ENCODE peak calls at places on chromosomes 5 and 9, in four cellular contexts. G is SK-N-SH, S is K562, P is HepG2. F is an unnamed sample.

GRCh38 chr5:118479285-118479684 is 509.1 kb downstream of the DTWD2 start:
- DNase-seq in G (no peak), S (no peak), P (no peak), F (no peak)

GRCh38 chr9:136394312-136395305 is 5.4 kb downstream of the SNAPC4 start:
- DNase-seq in G (no peak), S (no peak), P (no peak), F (no peak)

GRCh38 chr5:65955746-65956145 is 29.4 kb downstream of the ERBIN start:
- DNase-seq in G (no peak), S (no peak), P (no peak), F (no peak)

GRCh38 chr9:124349675-124350484 is 65.4 kb downstream of the PSMB7 start:
- DNase-seq in G (no peak), S (no peak), P (no peak), F (no peak)

GRCh38 chr9:137663584-137663983 is 44.8 kb downstream of the EHMT1 start:
- DNase-seq in G (no peak), S (no peak), P (no peak), F (no peak)

GRCh38 chr9:20472646-20473045 is 149.7 kb downstream of the MLLT3 start:
- DNase-seq in G (no peak), S (no peak), P (no peak), F (no peak)

GRCh38 chr5:173793677-173794570 is 94.2 kb upstream of the CPEB4 start:
- DNase-seq in G (no peak), S (no peak), P (peak; percentile 19), F (no peak)

GRCh38 chr5:166957763-166958162 is 1333.7 kb upstream of the WWC1 start:
- DNase-seq in G (no peak), S (no peak), P (no peak), F (no peak)

GRCh38 chr9:75229605-75230332 is 141.5 kb downstream of the OSTF1 start:
- DNase-seq in G (no peak), S (no peak), P (peak; percentile 58), F (no peak)

GRCh38 chr5:6465831-6466790 is 17.5 kb downstream of the UBE2QL1 start:
- DNase-seq in G (no peak), S (no peak), P (no peak), F (no peak)

GRCh38 chr9:76458903-76459690 is at the start of gene GCNT1:
- DNase-seq in G (peak; percentile 52), S (peak; percentile 89), P (peak; percentile 71), F (peak; percentile 40)

GRCh38 chr5:180333661-180334060 is 19.5 kb downstream of the GFPT2 start:
- DNase-seq in G (no peak), S (no peak), P (no peak), F (no peak)

GRCh38 chr5:156835905-156836304 is 14.2 kb upstream of the PPP1R2B start:
- DNase-seq in G (no peak), S (peak; percentile 12), P (peak; percentile 2), F (no peak)

GRCh38 chr5:113652161-113652560 is 138.7 kb downstream of the YTHDC2 start:
- DNase-seq in G (no peak), S (no peak), P (no peak), F (no peak)

GRCh38 chr9:77224750-77225312 is 47.5 kb downstream of the VPS13A start:
- DNase-seq in G (no peak), S (no peak), P (no peak), F (no peak)

GRCh38 chr5:58012103-58012502 is 447.8 kb downstream of the PLK2 start:
- DNase-seq in G (no peak), S (no peak), P (no peak), F (no peak)

GRCh38 chr5:79225026-79225425 is 10.9 kb upstream of the JMY start:
- DNase-seq in G (no peak), S (no peak), P (no peak), F (no peak)

GRCh38 chr9:128216781-128217553 is 13.8 kb downstream of the DNM1 start:
- DNase-seq in G (peak; percentile 24), S (no peak), P (no peak), F (no peak)

GRCh38 chr9:1619915-1620705 is 395.0 kb upstream of the SMARCA2 start:
- DNase-seq in G (no peak), S (no peak), P (peak; percentile 2), F (no peak)

GRCh38 chr5:138033916-138034315 is 1.0 kb upstream of the FAM13B start:
- DNase-seq in G (no peak), S (no peak), P (no peak), F (no peak)

GRCh38 chr5:7364226-7364875 is 31.6 kb upstream of the ADCY2 start:
- DNase-seq in G (no peak), S (no peak), P (no peak), F (no peak)

GRCh38 chr9:4228606-4229005 is 71.3 kb downstream of the GLIS3 start:
- DNase-seq in G (peak; percentile 27), S (no peak), P (no peak), F (no peak)

GRCh38 chr9:110126986-110127864 is 80.7 kb downstream of the C9orf152 start:
- DNase-seq in G (no peak), S (no peak), P (peak; percentile 86), F (no peak)

GRCh38 chr5:77806213-77806843 is 30.2 kb upstream of the TBCA start:
- DNase-seq in G (no peak), S (no peak), P (no peak), F (no peak)

GRCh38 chr5:66939094-66939493 is 257.5 kb downstream of the CD180 start:
- DNase-seq in G (no peak), S (no peak), P (no peak), F (no peak)

GRCh38 chr9:9730174-9730573 is 882.6 kb downstream of the PTPRD start:
- DNase-seq in G (no peak), S (no peak), P (no peak), F (no peak)

GRCh38 chr5:11502783-11503182 is 401.5 kb downstream of the CTNND2 start:
- DNase-seq in G (no peak), S (no peak), P (no peak), F (no peak)

GRCh38 chr9:104682642-104683041 is 11.7 kb upstream of the OR13D1 start:
- DNase-seq in G (peak; percentile 25), S (peak; percentile 16), P (peak; percentile 57), F (peak; percentile 7)

GRCh38 chr9:33524431-33524947 is 438 bp downstream of the ANKRD18B start:
- DNase-seq in G (no peak), S (no peak), P (no peak), F (no peak)

GRCh38 chr9:123825337-123825736 is 104.6 kb downstream of the DENND1A start:
- DNase-seq in G (no peak), S (peak; percentile 22), P (peak; percentile 32), F (no peak)

GRCh38 chr9:73583590-73583989 is 431.9 kb downstream of the ANXA1 start:
- DNase-seq in G (no peak), S (no peak), P (no peak), F (no peak)

GRCh38 chr9:36327903-36328302 is 69.7 kb upstream of the GNE start:
- DNase-seq in G (no peak), S (no peak), P (no peak), F (no peak)

GRCh38 chr5:117813850-117814249 is 1174.5 kb downstream of the DTWD2 start:
- DNase-seq in G (no peak), S (no peak), P (no peak), F (no peak)

GRCh38 chr9:79570449-79571308 is 1.1 kb upstream of the TLE4 start:
- DNase-seq in G (peak; percentile 71), S (peak; percentile 13), P (no peak), F (no peak)

GRCh38 chr5:97670447-97670846 is 487.4 kb upstream of the RIOK2 start:
- DNase-seq in G (no peak), S (no peak), P (no peak), F (no peak)

GRCh38 chr9:9299134-9299533 is 1313.7 kb downstream of the PTPRD start:
- DNase-seq in G (peak; percentile 0), S (no peak), P (no peak), F (no peak)

GRCh38 chr9:36092509-36093215 is 43.9 kb upstream of the GLIPR2 start:
- DNase-seq in G (no peak), S (no peak), P (no peak), F (peak; percentile 65)

GRCh38 chr5:40486437-40487270 is 193.1 kb upstream of the PTGER4 start:
- DNase-seq in G (no peak), S (no peak), P (no peak), F (peak; percentile 82)

GRCh38 chr5:1917830-1918487 is 35.2 kb upstream of the IRX4 start:
- DNase-seq in G (no peak), S (no peak), P (no peak), F (no peak)
- TF ChIP-seq MXI1 in G (no peak), S (no peak), P (no peak), F (no peak)

DNA sequence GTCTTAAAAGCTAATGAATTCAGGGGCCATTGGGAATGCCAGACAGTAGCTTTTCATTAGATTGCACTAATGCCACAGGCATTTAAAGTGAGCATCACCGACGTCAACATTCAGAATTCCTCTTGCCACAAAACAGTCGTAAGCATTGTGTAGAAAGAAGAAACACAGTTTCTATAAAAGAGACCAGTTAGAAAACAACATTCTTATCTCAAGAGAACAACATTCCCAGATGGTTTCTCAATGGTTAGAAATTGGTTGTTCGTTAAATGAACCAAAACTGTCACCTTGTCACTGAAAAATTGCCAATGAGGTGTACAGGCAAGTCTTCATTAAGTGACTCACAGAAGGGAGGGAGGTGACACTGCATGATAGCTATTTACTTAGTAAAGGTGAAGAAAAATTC is 401.6 kb upstream of the PRR16 start:
- DNase-seq in G (no peak), S (no peak), P (no peak), F (no peak)
- TF ChIP-seq NFIC in G (no peak), S (no peak), P (no peak), F (no peak)

GRCh38 chr5:149177911-149178565 is 36.7 kb downstream of the ABLIM3 start:
- DNase-seq in G (no peak), S (no peak), P (no peak), F (no peak)
- TF ChIP-seq MXI1 in G (no peak), S (no peak), P (no peak), F (no peak)

GRCh38 chr9:21605489-21605931 is 123.4 kb upstream of the IFNE start:
- DNase-seq in G (no peak), S (no peak), P (no peak), F (no peak)
- TF ChIP-seq NFIC in G (no peak), S (no peak), P (no peak), F (no peak)

GRCh38 chr9:81620009-81620405 is 69.3 kb downstream of the TLE1 start:
- DNase-seq in G (no peak), S (no peak), P (no peak), F (no peak)
- TF ChIP-seq MXI1 in G (no peak), S (no peak), P (no peak), F (no peak)

GRCh38 chr9:115461284-115461683 is 343.3 kb upstream of the TNC start:
- DNase-seq in G (no peak), S (no peak), P (no peak), F (no peak)

DNA sequence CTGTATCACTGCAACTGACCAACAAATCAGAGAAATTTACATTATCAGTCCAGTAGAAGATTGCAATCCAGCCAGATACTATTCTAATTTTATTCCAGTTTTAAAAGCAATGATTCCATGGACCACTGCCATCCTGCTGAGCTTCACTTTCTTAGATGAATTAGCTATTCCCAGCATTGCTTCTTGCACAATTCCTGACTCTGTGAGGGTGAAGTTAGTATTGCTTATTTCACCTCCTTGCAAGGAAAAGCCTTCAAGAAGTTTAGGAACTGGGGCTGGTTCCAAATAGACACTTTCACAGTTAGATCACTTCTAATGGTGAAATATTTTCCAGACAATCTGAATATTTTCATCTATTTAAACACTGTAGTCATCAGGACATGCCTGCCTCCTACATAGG is 338.6 kb upstream of the TNC start:
- DNase-seq in G (no peak), S (no peak), P (no peak), F (no peak)
- TF ChIP-seq NFIC in G (no peak), S (no peak), P (no peak), F (no peak)

F was measured in GM12878.